ENCODE peak calls at places on chromosome 13, in six cellular contexts. One of them, this sample, is unnamed.

GRCh38 chr13:101453784-101454201 is 1.3 kb downstream of the ITGBL1 start:
- DNase-seq in stomach: peak; percentile 47
- DNase-seq in colonic mucosa: no peak
- DNase-seq in ovary: no peak
- DNase-seq in heart right ventricle: peak; percentile 14
- DNase-seq in cardiac muscle cell: peak; percentile 5
- DNase-seq in this sample: no peak

GRCh38 chr13:92224052-92224821 is 825.8 kb downstream of the GPC5 start:
- DNase-seq in colonic mucosa: no peak
- DNase-seq in heart right ventricle: no peak
- DNase-seq in ovary: no peak
- DNase-seq in stomach: no peak
- DNase-seq in cardiac muscle cell: peak; percentile 99
- DNase-seq in this sample: no peak

GRCh38 chr13:86906458-86906857 is 764.7 kb upstream of the SLITRK5 start:
- DNase-seq in colonic mucosa: no peak
- DNase-seq in heart right ventricle: no peak
- DNase-seq in cardiac muscle cell: no peak
- DNase-seq in ovary: no peak
- DNase-seq in stomach: no peak
- DNase-seq in this sample: no peak

GRCh38 chr13:98487522-98487921 is 89.4 kb downstream of the STK24 start:
- DNase-seq in cardiac muscle cell: no peak
- DNase-seq in stomach: no peak
- DNase-seq in ovary: no peak
- DNase-seq in colonic mucosa: no peak
- DNase-seq in heart right ventricle: no peak
- DNase-seq in this sample: no peak

GRCh38 chr13:79966502-79966901 is 374.4 kb downstream of the SPRY2 start:
- DNase-seq in colonic mucosa: no peak
- DNase-seq in heart right ventricle: no peak
- DNase-seq in ovary: no peak
- DNase-seq in stomach: no peak
- DNase-seq in cardiac muscle cell: no peak
- DNase-seq in this sample: no peak

GRCh38 chr13:54241719-54242118 is 1213.1 kb downstream of the OLFM4 start:
- DNase-seq in heart right ventricle: no peak
- DNase-seq in colonic mucosa: no peak
- DNase-seq in ovary: no peak
- DNase-seq in stomach: no peak
- DNase-seq in cardiac muscle cell: no peak
- DNase-seq in this sample: peak; percentile 13

GRCh38 chr13:91058066-91058465 is 289.4 kb upstream of the MIR17HG start:
- DNase-seq in cardiac muscle cell: peak; percentile 8
- DNase-seq in ovary: no peak
- DNase-seq in colonic mucosa: no peak
- DNase-seq in heart right ventricle: no peak
- DNase-seq in stomach: no peak
- DNase-seq in this sample: no peak

GRCh38 chr13:98910501-98910951 is 67.3 kb downstream of the DOCK9 start:
- DNase-seq in stomach: no peak
- DNase-seq in colonic mucosa: no peak
- DNase-seq in heart right ventricle: no peak
- DNase-seq in cardiac muscle cell: peak; percentile 74
- DNase-seq in ovary: no peak
- DNase-seq in this sample: no peak

GRCh38 chr13:62779146-62779545 is 1363.5 kb upstream of the PCDH20 start:
- DNase-seq in heart right ventricle: no peak
- DNase-seq in colonic mucosa: no peak
- DNase-seq in ovary: no peak
- DNase-seq in stomach: no peak
- DNase-seq in cardiac muscle cell: no peak
- DNase-seq in this sample: no peak

GRCh38 chr13:113995051-113995601 is 21.2 kb upstream of the C13orf46 start:
- DNase-seq in stomach: no peak
- DNase-seq in heart right ventricle: peak; percentile 20
- DNase-seq in colonic mucosa: no peak
- DNase-seq in ovary: no peak
- DNase-seq in cardiac muscle cell: no peak
- DNase-seq in this sample: no peak

GRCh38 chr13:42000836-42001235 is 39.9 kb upstream of the VWA8 start:
- DNase-seq in ovary: no peak
- DNase-seq in colonic mucosa: no peak
- DNase-seq in heart right ventricle: no peak
- DNase-seq in cardiac muscle cell: no peak
- DNase-seq in stomach: no peak
- DNase-seq in this sample: no peak

GRCh38 chr13:80558074-80558473 is 217.1 kb upstream of the SPRY2 start:
- DNase-seq in ovary: no peak
- DNase-seq in heart right ventricle: no peak
- DNase-seq in colonic mucosa: no peak
- DNase-seq in stomach: no peak
- DNase-seq in cardiac muscle cell: no peak
- DNase-seq in this sample: no peak

GRCh38 chr13:44379885-44380284 is 6.3 kb downstream of the SERP2 start:
- DNase-seq in stomach: no peak
- DNase-seq in colonic mucosa: no peak
- DNase-seq in ovary: no peak
- DNase-seq in heart right ventricle: no peak
- DNase-seq in cardiac muscle cell: no peak
- DNase-seq in this sample: no peak

GRCh38 chr13:52703482-52703881 is 36.1 kb downstream of the CNMD start:
- DNase-seq in stomach: no peak
- DNase-seq in ovary: no peak
- DNase-seq in cardiac muscle cell: no peak
- DNase-seq in heart right ventricle: no peak
- DNase-seq in colonic mucosa: no peak
- DNase-seq in this sample: no peak

GRCh38 chr13:84137292-84137691 is 255.0 kb upstream of the SLITRK1 start:
- DNase-seq in ovary: no peak
- DNase-seq in colonic mucosa: no peak
- DNase-seq in stomach: no peak
- DNase-seq in heart right ventricle: no peak
- DNase-seq in cardiac muscle cell: peak; percentile 0
- DNase-seq in this sample: no peak

GRCh38 chr13:75417006-75417384 is 65.0 kb downstream of the TBC1D4 start:
- DNase-seq in colonic mucosa: no peak
- DNase-seq in ovary: no peak
- DNase-seq in heart right ventricle: peak; percentile 13
- DNase-seq in cardiac muscle cell: no peak
- DNase-seq in stomach: no peak
- DNase-seq in this sample: no peak

GRCh38 chr13:110993788-110994187 is 78.9 kb upstream of the ANKRD10 start:
- DNase-seq in stomach: no peak
- DNase-seq in heart right ventricle: no peak
- DNase-seq in cardiac muscle cell: no peak
- DNase-seq in ovary: no peak
- DNase-seq in colonic mucosa: no peak
- DNase-seq in this sample: no peak

GRCh38 chr13:67230774-67231480 is 791 bp upstream of the PCDH9 start:
- DNase-seq in colonic mucosa: peak; percentile 41
- DNase-seq in heart right ventricle: peak; percentile 61
- DNase-seq in stomach: peak; percentile 67
- DNase-seq in ovary: peak; percentile 55
- DNase-seq in cardiac muscle cell: peak; percentile 79
- DNase-seq in this sample: peak; percentile 69

GRCh38 chr13:39600766-39601165 is 2.2 kb downstream of the LHFPL6 start:
- DNase-seq in colonic mucosa: no peak
- DNase-seq in cardiac muscle cell: peak; percentile 27
- DNase-seq in stomach: no peak
- DNase-seq in heart right ventricle: peak; percentile 49
- DNase-seq in ovary: no peak
- DNase-seq in this sample: no peak

GRCh38 chr13:74128171-74128767 is 5.9 kb downstream of the KLF12 start:
- DNase-seq in heart right ventricle: no peak
- DNase-seq in colonic mucosa: no peak
- DNase-seq in stomach: no peak
- DNase-seq in cardiac muscle cell: peak; percentile 55
- DNase-seq in ovary: no peak
- DNase-seq in this sample: no peak

GRCh38 chr13:112179421-112179820 is 112.5 kb downstream of the SOX1 start:
- DNase-seq in ovary: no peak
- DNase-seq in colonic mucosa: no peak
- DNase-seq in cardiac muscle cell: no peak
- DNase-seq in stomach: no peak
- DNase-seq in heart right ventricle: no peak
- DNase-seq in this sample: no peak

GRCh38 chr13:112177889-112178288 is 110.9 kb downstream of the SOX1 start:
- DNase-seq in colonic mucosa: no peak
- DNase-seq in heart right ventricle: no peak
- DNase-seq in stomach: no peak
- DNase-seq in ovary: no peak
- DNase-seq in cardiac muscle cell: no peak
- DNase-seq in this sample: no peak

GRCh38 chr13:112178769-112179168 is 111.8 kb downstream of the SOX1 start:
- DNase-seq in heart right ventricle: no peak
- DNase-seq in cardiac muscle cell: no peak
- DNase-seq in stomach: no peak
- DNase-seq in colonic mucosa: no peak
- DNase-seq in ovary: no peak
- DNase-seq in this sample: no peak

GRCh38 chr13:112181336-112182051 is 114.5 kb downstream of the SOX1 start:
- DNase-seq in stomach: no peak
- DNase-seq in heart right ventricle: no peak
- DNase-seq in cardiac muscle cell: no peak
- DNase-seq in ovary: no peak
- DNase-seq in colonic mucosa: no peak
- DNase-seq in this sample: no peak

GRCh38 chr13:112179995-112180394 is 113.0 kb downstream of the SOX1 start:
- DNase-seq in cardiac muscle cell: no peak
- DNase-seq in ovary: no peak
- DNase-seq in colonic mucosa: no peak
- DNase-seq in stomach: no peak
- DNase-seq in heart right ventricle: no peak
- DNase-seq in this sample: no peak
- H3K27me3 ChIP-seq in cardiac muscle cell: peaks cover 30% of the 10 kb centered on the region
- H3K27me3 ChIP-seq in ovary: no peaks in the 10 kb centered on the region
- H3K27me3 ChIP-seq in colonic mucosa: no peaks in the 10 kb centered on the region
- H3K27me3 ChIP-seq in stomach: no peaks in the 10 kb centered on the region
- H3K27me3 ChIP-seq in heart right ventricle: peaks cover 10% of the 10 kb centered on the region
- H3K27me3 ChIP-seq in this sample: peaks cover 19% of the 10 kb centered on the region

DNA sequence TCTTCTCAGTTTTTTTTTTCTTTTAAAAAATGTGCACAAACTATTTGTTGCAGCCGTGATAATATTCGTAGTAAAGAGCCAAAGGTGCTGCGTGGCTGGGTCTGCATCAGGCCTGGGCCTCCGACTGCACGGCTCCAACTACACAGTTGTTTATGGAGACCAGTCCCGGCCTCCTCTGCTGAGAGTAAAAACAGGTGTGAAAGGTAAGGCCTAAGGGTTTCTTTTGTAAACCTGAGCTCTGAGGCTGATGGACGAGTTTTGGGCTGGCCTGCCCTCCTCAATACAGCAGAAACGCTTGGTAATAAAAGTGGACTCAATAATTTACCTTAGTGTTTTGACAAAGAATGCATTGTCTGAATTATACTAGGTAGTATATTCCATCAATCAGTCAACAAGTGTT is 3.9 kb downstream of the MBNL2 start:
- DNase-seq in heart right ventricle: no peak
- DNase-seq in cardiac muscle cell: no peak
- DNase-seq in colonic mucosa: no peak
- DNase-seq in stomach: no peak
- DNase-seq in ovary: no peak
- DNase-seq in this sample: no peak
- H3K27me3 ChIP-seq in heart right ventricle: no peaks in the 10 kb centered on the region
- H3K27me3 ChIP-seq in cardiac muscle cell: peaks cover 3% of the 10 kb centered on the region
- H3K27me3 ChIP-seq in colonic mucosa: no peaks in the 10 kb centered on the region
- H3K27me3 ChIP-seq in stomach: no peaks in the 10 kb centered on the region
- H3K27me3 ChIP-seq in ovary: no peaks in the 10 kb centered on the region
- H3K27me3 ChIP-seq in this sample: no peaks in the 10 kb centered on the region

DNA sequence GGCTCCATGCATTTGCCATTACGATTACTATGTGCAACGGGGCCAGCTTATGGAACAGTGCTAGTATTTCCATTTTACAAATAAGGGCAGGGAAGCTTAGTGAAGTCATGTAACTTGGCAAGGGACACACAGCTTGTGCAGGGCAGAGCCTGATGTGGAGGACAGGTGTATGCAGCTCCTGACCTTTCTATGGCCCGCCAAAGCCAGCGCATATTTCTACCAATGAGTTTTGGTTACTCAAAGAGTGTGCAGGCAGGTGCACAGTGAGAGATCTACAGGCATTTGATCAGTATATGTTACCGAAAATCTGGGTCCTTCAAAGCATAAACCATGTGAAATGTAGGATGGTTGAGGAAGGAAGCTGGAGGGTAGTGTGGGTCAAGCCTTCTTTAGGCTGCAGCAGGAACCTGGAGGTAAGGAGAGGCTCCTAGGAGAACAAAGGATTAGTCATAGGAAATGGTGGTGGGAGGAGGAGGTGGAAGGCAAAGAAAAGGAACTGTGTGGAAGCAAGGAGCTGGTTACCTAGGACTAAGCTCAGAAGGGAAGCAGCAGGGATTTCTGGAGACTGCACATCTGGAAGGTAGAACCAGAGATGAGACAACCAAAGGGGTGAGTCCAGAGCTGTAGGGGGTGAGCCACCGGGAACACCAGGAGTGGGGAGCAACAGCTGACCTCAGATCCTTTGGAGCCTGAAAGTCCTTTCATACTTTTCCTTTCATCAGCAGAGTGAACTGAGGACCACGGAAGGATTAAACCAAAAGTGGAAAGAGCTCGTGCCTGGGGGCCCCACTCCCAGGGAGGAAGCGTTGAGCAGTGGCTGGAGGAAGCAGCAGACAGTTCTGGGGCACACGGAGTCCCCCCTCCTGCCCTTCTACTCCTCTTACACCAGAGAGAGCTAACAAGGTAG is 4.2 kb upstream of the PDX1 start:
- DNase-seq in cardiac muscle cell: no peak
- DNase-seq in stomach: no peak
- DNase-seq in heart right ventricle: no peak
- DNase-seq in colonic mucosa: no peak
- DNase-seq in ovary: no peak
- DNase-seq in this sample: no peak
- H3K27me3 ChIP-seq in cardiac muscle cell: peaks cover 97% of the 10 kb centered on the region
- H3K27me3 ChIP-seq in stomach: peaks cover 16% of the 10 kb centered on the region
- H3K27me3 ChIP-seq in heart right ventricle: peaks cover 94% of the 10 kb centered on the region
- H3K27me3 ChIP-seq in colonic mucosa: peaks cover 50% of the 10 kb centered on the region
- H3K27me3 ChIP-seq in ovary: no peaks in the 10 kb centered on the region
- H3K27me3 ChIP-seq in this sample: peaks cover 76% of the 10 kb centered on the region

GRCh38 chr13:28528848-28529247 is 33.9 kb upstream of the FLT1 start:
- DNase-seq in heart right ventricle: no peak
- DNase-seq in ovary: no peak
- DNase-seq in cardiac muscle cell: no peak
- DNase-seq in stomach: no peak
- DNase-seq in colonic mucosa: no peak
- DNase-seq in this sample: no peak

GRCh38 chr13:28529836-28530235 is 34.9 kb upstream of the FLT1 start:
- DNase-seq in stomach: no peak
- DNase-seq in colonic mucosa: no peak
- DNase-seq in ovary: no peak
- DNase-seq in cardiac muscle cell: no peak
- DNase-seq in heart right ventricle: no peak
- DNase-seq in this sample: no peak

GRCh38 chr13:28528388-28528787 is 33.5 kb upstream of the FLT1 start:
- DNase-seq in heart right ventricle: no peak
- DNase-seq in ovary: no peak
- DNase-seq in colonic mucosa: no peak
- DNase-seq in stomach: no peak
- DNase-seq in cardiac muscle cell: no peak
- DNase-seq in this sample: no peak

GRCh38 chr13:28527629-28528028 is 32.7 kb upstream of the FLT1 start:
- DNase-seq in colonic mucosa: no peak
- DNase-seq in cardiac muscle cell: no peak
- DNase-seq in stomach: no peak
- DNase-seq in ovary: no peak
- DNase-seq in heart right ventricle: no peak
- DNase-seq in this sample: no peak

GRCh38 chr13:28526876-28527275 is 31.9 kb upstream of the FLT1 start:
- DNase-seq in colonic mucosa: no peak
- DNase-seq in ovary: no peak
- DNase-seq in stomach: no peak
- DNase-seq in heart right ventricle: no peak
- DNase-seq in cardiac muscle cell: no peak
- DNase-seq in this sample: no peak
- H3K27me3 ChIP-seq in colonic mucosa: peaks cover 4% of the 10 kb centered on the region
- H3K27me3 ChIP-seq in ovary: no peaks in the 10 kb centered on the region
- H3K27me3 ChIP-seq in stomach: no peaks in the 10 kb centered on the region
- H3K27me3 ChIP-seq in heart right ventricle: peaks cover 20% of the 10 kb centered on the region
- H3K27me3 ChIP-seq in cardiac muscle cell: peaks cover 22% of the 10 kb centered on the region
- H3K27me3 ChIP-seq in this sample: peaks cover 32% of the 10 kb centered on the region